ENCODE peak calls at places on chromosomes 13 and 19, in five cellular contexts. I is progenitor cell of endocrine pancreas, H is astrocyte of the spinal cord, P is WTC11, T is coronary artery. K is an unnamed sample.

GRCh38 chr19:35905178-35905727 is 2.8 kb downstream of the TYROBP start:
- DNase-seq in I (no peak), H (no peak), P (no peak), T (no peak), K (no peak)

GRCh38 chr13:19984430-19985218 is 26.1 kb downstream of the ZMYM2 start:
- DNase-seq in I (no peak), H (peak), P (no peak), T (no peak), K (no peak)

GRCh38 chr19:31144471-31144870 is 204.8 kb downstream of the TSHZ3 start:
- DNase-seq in I (no peak), H (peak), P (no peak), T (no peak), K (no peak)

GRCh38 chr13:50170447-50171037 is 155.3 kb downstream of the KCNRG start:
- DNase-seq in I (no peak), H (peak), P (no peak), T (no peak), K (no peak)

GRCh38 chr13:43445651-43446050 is 341.1 kb downstream of the ENOX1 start:
- DNase-seq in I (no peak), H (no peak), P (no peak), T (no peak), K (no peak)

GRCh38 chr19:13935765-13936486 is 2.3 kb downstream of the PODNL1 start:
- DNase-seq in I (no peak), H (peak), P (peak), T (no peak), K (no peak)

GRCh38 chr13:80473695-80474094 is 132.8 kb upstream of the SPRY2 start:
- DNase-seq in I (no peak), H (peak), P (no peak), T (no peak), K (no peak)

GRCh38 chr19:35963514-35963913 is 27.3 kb downstream of the LRFN3 start:
- DNase-seq in I (peak), H (peak), P (peak), T (no peak), K (no peak)

GRCh38 chr19:48967346-48968178 is 2.5 kb downstream of the FTL start:
- DNase-seq in I (no peak), H (no peak), P (no peak), T (no peak), K (no peak)

GRCh38 chr13:78787189-78787588 is 128.2 kb upstream of the OBI1 start:
- DNase-seq in I (no peak), H (peak), P (no peak), T (no peak), K (no peak)

GRCh38 chr13:43874512-43875092 is 4.9 kb downstream of the CCDC122 start:
- DNase-seq in I (no peak), H (peak), P (no peak), T (no peak), K (no peak)

GRCh38 chr13:46575321-46575721 is 22.4 kb downstream of the LRCH1 start:
- DNase-seq in I (no peak), H (no peak), P (no peak), T (no peak), K (no peak)

GRCh38 chr13:50334944-50335343 is 319.7 kb downstream of the KCNRG start:
- DNase-seq in I (no peak), H (no peak), P (no peak), T (no peak), K (no peak)

GRCh38 chr19:29262085-29262484 is 49.1 kb upstream of the UQCRFS1 start:
- DNase-seq in I (no peak), H (no peak), P (no peak), T (no peak), K (no peak)

GRCh38 chr19:29260477-29261317 is 47.7 kb upstream of the UQCRFS1 start:
- DNase-seq in I (peak), H (no peak), P (peak), T (peak), K (no peak)

GRCh38 chr19:29259867-29260281 is 46.9 kb upstream of the UQCRFS1 start:
- DNase-seq in I (no peak), H (no peak), P (no peak), T (peak), K (no peak)

GRCh38 chr19:29256516-29256915 is 43.6 kb upstream of the UQCRFS1 start:
- DNase-seq in I (no peak), H (no peak), P (no peak), T (peak), K (no peak)

DNA sequence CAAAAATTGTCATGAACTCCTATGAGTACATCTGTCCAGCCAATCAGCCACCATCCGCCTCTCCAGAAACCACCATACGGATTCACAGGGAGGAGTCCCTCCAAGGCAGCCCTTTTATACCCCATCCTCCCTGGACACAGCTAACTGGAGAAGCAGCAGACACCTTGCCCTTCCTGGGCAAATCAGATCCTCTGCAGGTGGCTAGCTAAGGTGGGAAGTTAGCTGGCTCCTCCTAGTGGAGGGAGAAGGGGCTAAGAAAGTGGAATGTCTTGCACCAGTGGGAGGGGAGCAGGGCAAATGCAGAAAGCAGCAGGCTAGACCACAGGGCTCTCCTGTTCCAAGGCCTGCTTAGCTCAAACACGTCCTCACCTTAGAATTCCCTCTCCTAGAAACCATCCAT is 46.2 kb upstream of the UQCRFS1 start:
- DNase-seq in I (no peak), H (no peak), P (no peak), T (peak), K (no peak)
- TF ChIP-seq CTCF in I (peak), H (peak), P (no peak), T (no peak), K (peak)

GRCh38 chr19:19594371-19594770 is 24.1 kb downstream of the PBX4 start:
- DNase-seq in I (no peak), H (no peak), P (no peak), T (no peak), K (no peak)

GRCh38 chr19:19592690-19593089 is 25.8 kb downstream of the PBX4 start:
- DNase-seq in I (no peak), H (no peak), P (no peak), T (no peak), K (no peak)

GRCh38 chr19:19597809-19598306 is 20.6 kb downstream of the PBX4 start:
- DNase-seq in I (no peak), H (no peak), P (no peak), T (no peak), K (no peak)

GRCh38 chr19:19599190-19599535 is 19.3 kb downstream of the PBX4 start:
- DNase-seq in I (no peak), H (no peak), P (no peak), T (no peak), K (no peak)

GRCh38 chr19:19595171-19595701 is 23.3 kb downstream of the PBX4 start:
- DNase-seq in I (no peak), H (peak), P (no peak), T (no peak), K (no peak)
- TF ChIP-seq CTCF in I (no peak), H (no peak), P (no peak), T (no peak), K (no peak)

DNA sequence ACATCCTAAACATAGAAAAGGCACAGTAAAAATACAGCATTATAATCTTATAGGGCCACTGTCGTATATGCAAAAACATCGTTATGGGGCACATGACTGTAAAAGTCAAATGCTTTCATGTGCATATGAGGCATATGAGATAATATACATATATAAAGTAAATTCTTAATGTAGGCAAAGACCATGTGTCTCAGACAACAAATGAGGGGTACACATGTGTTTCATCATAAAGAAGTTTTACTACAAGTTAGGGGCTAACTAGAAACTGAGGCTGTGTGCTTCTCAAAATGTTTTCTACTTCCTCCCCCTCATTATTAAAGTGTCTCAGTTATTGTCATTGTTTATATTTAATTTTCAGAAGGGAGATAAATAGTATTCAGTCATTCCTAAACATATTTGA is 309.6 kb downstream of the SHISA2 start:
- DNase-seq in I (no peak), H (no peak), P (no peak), T (no peak), K (no peak)
- TF ChIP-seq CTCF in I (no peak), H (no peak), P (no peak), T (no peak), K (no peak)

GRCh38 chr19:58516964-58517833 is 2.4 kb downstream of the ZBTB45 start:
- DNase-seq in I (no peak), H (no peak), P (peak), T (no peak), K (no peak)

GRCh38 chr19:58518261-58519086 is 1.1 kb downstream of the ZBTB45 start:
- DNase-seq in I (no peak), H (no peak), P (no peak), T (no peak), K (no peak)

GRCh38 chr19:58520257-58520599 is 618 bp upstream of the ZBTB45 start:
- DNase-seq in I (no peak), H (no peak), P (no peak), T (no peak), K (no peak)

GRCh38 chr19:58519087-58519354 is 589 bp downstream of the ZBTB45 start:
- DNase-seq in I (peak), H (peak), P (peak), T (peak), K (peak)

DNA sequence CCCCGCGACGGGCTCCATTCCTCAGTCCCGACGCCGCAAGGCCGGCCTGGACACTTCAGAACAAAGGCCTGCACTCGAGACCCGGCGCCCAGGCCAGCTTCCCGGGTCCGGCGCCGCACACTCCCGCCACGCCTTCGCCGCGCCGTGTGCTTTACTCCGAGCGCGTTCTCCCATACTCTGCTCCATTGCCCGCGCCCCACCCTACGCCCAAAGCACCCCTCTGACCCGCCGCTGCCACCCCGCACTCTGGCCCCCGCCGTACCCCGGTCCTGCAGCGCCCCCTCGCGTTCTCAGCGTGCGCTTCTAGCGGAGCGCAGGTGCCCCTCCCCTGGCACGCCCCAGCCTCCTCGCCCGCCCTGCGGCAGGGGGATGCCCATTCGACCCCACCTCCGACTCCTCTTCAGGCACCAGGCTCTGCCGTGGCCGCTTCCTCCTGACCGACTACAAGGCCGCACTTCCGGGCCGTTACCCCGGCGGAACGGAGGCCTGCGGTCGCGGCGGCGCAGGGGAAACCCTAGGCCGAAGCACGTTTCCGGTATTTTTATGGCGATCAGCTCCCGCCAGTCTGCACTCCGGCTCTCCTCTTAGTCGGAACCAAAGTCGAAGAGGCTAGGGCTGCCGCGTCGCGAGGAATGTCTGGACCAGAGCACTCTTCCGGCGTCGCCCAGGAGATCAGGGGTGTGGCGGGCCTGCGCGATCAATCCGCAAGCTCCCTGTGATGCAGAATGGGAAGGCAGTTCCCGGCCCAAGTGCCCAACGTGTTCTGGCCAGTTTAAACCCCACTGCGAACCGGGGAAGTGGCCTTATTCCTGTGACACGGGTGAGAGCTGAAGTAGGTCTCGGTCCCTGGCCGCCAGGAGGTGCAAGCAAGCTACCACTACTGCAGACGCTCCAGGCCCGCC is at the start of gene ZBTB45:
- DNase-seq in I (peak), H (peak), P (peak), T (peak), K (peak)
- TF ChIP-seq CTCF in I (peak), H (peak), P (peak), T (peak), K (peak)

DNA sequence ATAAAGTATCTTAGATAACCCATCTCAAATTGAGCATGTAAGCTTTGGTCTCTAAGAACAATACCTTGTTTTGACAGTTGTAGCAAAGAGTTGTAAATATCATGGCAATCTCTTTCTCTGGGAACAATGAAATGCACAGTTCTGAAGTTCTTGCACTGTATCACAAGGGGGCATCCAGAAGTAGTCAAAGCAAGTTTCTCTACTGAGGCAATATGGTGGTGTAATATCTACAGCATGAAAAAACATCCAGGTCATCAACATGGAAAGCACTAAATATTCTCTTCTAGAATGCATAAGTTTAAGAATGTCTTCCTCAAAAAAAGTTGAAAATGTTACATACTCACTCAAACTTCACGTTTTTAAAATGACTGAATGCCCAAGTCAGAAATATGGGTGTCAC is 19.6 kb downstream of the MTMR6 start:
- DNase-seq in I (no peak), H (no peak), P (no peak), T (no peak), K (no peak)
- TF ChIP-seq CTCF in I (peak), H (peak), P (no peak), T (no peak), K (peak)

GRCh38 chr19:18866800-18867123 is 29.2 kb downstream of the CERS1 start:
- DNase-seq in I (no peak), H (no peak), P (no peak), T (no peak), K (no peak)
- TF ChIP-seq CTCF in I (no peak), H (no peak), P (no peak), T (no peak), K (peak)

GRCh38 chr19:33302974-33303790 is 848 bp upstream of the CEBPA start:
- DNase-seq in I (peak), H (peak), P (peak), T (peak), K (peak)

GRCh38 chr19:33301900-33302174 is 497 bp downstream of the CEBPA start:
- DNase-seq in I (no peak), H (no peak), P (no peak), T (no peak), K (no peak)

GRCh38 chr19:33301011-33301899 is 1.1 kb downstream of the CEBPA start:
- DNase-seq in I (no peak), H (no peak), P (peak), T (no peak), K (no peak)

GRCh38 chr19:33303791-33304759 is 1.7 kb upstream of the CEBPA start:
- DNase-seq in I (no peak), H (no peak), P (no peak), T (peak), K (no peak)

GRCh38 chr19:33302175-33302973 is at the start of gene CEBPA:
- DNase-seq in I (peak), H (peak), P (peak), T (peak), K (peak)
- TF ChIP-seq CTCF in I (peak), H (peak), P (no peak), T (peak), K (peak)

K was measured in type B pancreatic cell.